ENCODE peak calls at places on chromosomes 5 and 9, in eight cellular contexts. J, C, D, Y, N, L, P and U are unnamed samples.

GRCh38 chr5:149153751-149154610 is 12.7 kb downstream of the ABLIM3 start:
- DNase-seq in C (no peak), P (peak; percentile 92), N (no peak), J (no peak), Y (peak; percentile 77), D (no peak), L (peak; percentile 71), U (no peak)

GRCh38 chr9:22067196-22067595 is 58.1 kb upstream of the CDKN2B start:
- DNase-seq in D (no peak), J (no peak), L (no peak), N (no peak), Y (no peak), C (no peak), P (no peak), U (no peak)

GRCh38 chr5:74035521-74035937 is 409.5 kb downstream of the ARHGEF28 start:
- DNase-seq in D (peak; percentile 36), Y (peak; percentile 88), P (peak; percentile 74), N (no peak), C (peak; percentile 90), J (no peak), L (no peak), U (peak; percentile 21)

GRCh38 chr9:25519286-25519685 is 159.0 kb downstream of the TUSC1 start:
- DNase-seq in D (no peak), L (no peak), J (no peak), C (no peak), P (no peak), Y (no peak), N (no peak), U (no peak)

GRCh38 chr9:18018661-18019060 is 439.8 kb downstream of the SH3GL2 start:
- DNase-seq in C (no peak), L (no peak), J (no peak), N (no peak), P (no peak), D (no peak), Y (no peak), U (no peak)

GRCh38 chr5:163731256-163731655 is 225.8 kb downstream of the MAT2B start:
- DNase-seq in D (no peak), L (no peak), J (no peak), N (no peak), C (no peak), P (no peak), Y (no peak), U (no peak)

GRCh38 chr5:148838357-148838756 is 11.9 kb downstream of the ADRB2 start:
- DNase-seq in D (no peak), C (no peak), J (no peak), L (no peak), Y (no peak), P (no peak), N (no peak), U (no peak)

GRCh38 chr5:42992035-42992570 is 48.0 kb downstream of the ANXA2R start:
- DNase-seq in N (peak; percentile 69), C (peak; percentile 72), J (no peak), L (peak; percentile 91), P (peak; percentile 95), D (peak; percentile 75), Y (peak; percentile 91), U (peak; percentile 73)

GRCh38 chr5:128579669-128580068 is 41.6 kb upstream of the FBN2 start:
- DNase-seq in Y (no peak), L (no peak), P (no peak), D (no peak), J (no peak), N (no peak), C (peak; percentile 72), U (no peak)

GRCh38 chr5:174223355-174223754 is 177.8 kb downstream of the NSG2 start:
- DNase-seq in C (no peak), J (no peak), Y (no peak), D (no peak), L (no peak), P (no peak), N (no peak), U (no peak)

GRCh38 chr5:15245913-15246312 is 254.1 kb upstream of the FBXL7 start:
- DNase-seq in N (no peak), J (no peak), C (no peak), D (no peak), Y (no peak), P (no peak), L (no peak), U (no peak)

GRCh38 chr9:25636026-25636425 is 42.2 kb downstream of the TUSC1 start:
- DNase-seq in L (no peak), P (no peak), J (no peak), Y (no peak), D (no peak), C (no peak), N (no peak), U (no peak)